ENCODE peak calls at places on chromosomes 1 and 21, in four cellular contexts. A is epithelial cell of esophagus; K is central memory CD8-positive, alpha-beta T cell; P is stimulated activated CD8-positive, alpha-beta memory T cell treated with anti-CD3 and anti-CD28 coated beads, Interleukin-12 subunit alpha, Interleukin-12 subunit beta, amount 100 ng/mL, for 1 hour. O is an unnamed sample.

GRCh38 chr1:152189657-152190442 is 30.8 kb upstream of the RPTN start:
- DNase-seq in K (peak), P (peak), A (peak), O (peak)

GRCh38 chr1:12344611-12345299 is 114.9 kb downstream of the VPS13D start:
- DNase-seq in P (no peak), A (no peak), K (no peak), O (no peak)

GRCh38 chr1:85132078-85132715 is 68.6 kb downstream of the SYDE2 start:
- DNase-seq in P (no peak), A (peak), K (no peak), O (no peak)

GRCh38 chr1:39490596-39491145 is 765 bp upstream of the BMP8A start:
- DNase-seq in P (no peak), K (no peak), A (peak), O (no peak)

GRCh38 chr1:172939475-172939874 is 111.3 kb downstream of the TNFSF18 start:
- DNase-seq in A (no peak), P (no peak), K (no peak), O (no peak)

GRCh38 chr1:186792870-186793581 is 35.7 kb upstream of the PLA2G4A start:
- DNase-seq in K (no peak), A (peak), P (no peak), O (no peak)

GRCh38 chr1:110335265-110335664 is 3.9 kb upstream of the RBM15 start:
- DNase-seq in P (no peak), A (no peak), K (no peak), O (no peak)

GRCh38 chr21:38993561-38993960 is 187.8 kb downstream of the ETS2 start:
- DNase-seq in P (no peak), A (peak), K (no peak), O (no peak)

GRCh38 chr1:64550946-64551345 is 81.0 kb downstream of the CACHD1 start:
- DNase-seq in K (no peak), P (no peak), A (no peak), O (no peak)

GRCh38 chr1:211352985-211353515 is 26.4 kb downstream of the TRAF5 start:
- DNase-seq in A (peak), K (peak), P (peak), O (no peak)

GRCh38 chr1:9730096-9730901 is 78.8 kb downstream of the PIK3CD start:
- DNase-seq in P (no peak), A (no peak), K (no peak), O (peak)

GRCh38 chr1:172449585-172450523 is 6.0 kb upstream of the PIGC start:
- DNase-seq in A (peak), P (no peak), K (no peak), O (peak)

GRCh38 chr1:111978695-111979094 is 10.8 kb downstream of the KCND3 start:
- DNase-seq in P (no peak), K (no peak), A (no peak), O (no peak)

GRCh38 chr1:211653329-211653728 is 22.1 kb downstream of the NEK2 start:
- DNase-seq in A (peak), P (no peak), K (no peak), O (no peak)

GRCh38 chr1:183804916-183805734 is at the start of gene RGL1:
- DNase-seq in A (peak), P (no peak), K (no peak), O (peak)

GRCh38 chr1:205227584-205228006 is at the start of gene TMCC2:
- DNase-seq in P (peak), A (peak), K (peak), O (peak)

GRCh38 chr1:35053433-35053832 is 21.7 kb upstream of the ZMYM6 start:
- DNase-seq in K (no peak), A (no peak), P (no peak), O (no peak)

GRCh38 chr1:53625049-53625448 is 113.9 kb downstream of the GLIS1 start:
- DNase-seq in A (no peak), K (no peak), P (no peak), O (no peak)

GRCh38 chr1:155698382-155699038 is 9.6 kb downstream of the DAP3 start:
- DNase-seq in A (peak), K (no peak), P (no peak), O (no peak)

GRCh38 chr1:173249349-173249748 is 42.2 kb upstream of the TNFSF4 start:
- DNase-seq in K (no peak), P (no peak), A (peak), O (no peak)

GRCh38 chr1:3068400-3069361 is at the start of gene PRDM16:
- DNase-seq in P (no peak), A (peak), K (no peak), O (peak)

O was measured in left ventricle myocardium inferior.